ENCODE peak calls at places on chromosomes 2 and 18, in four cellular contexts. One of them, this sample, is unnamed.

GRCh38 chr2:24354382-24354781 is 6.0 kb downstream of the ITSN2 start:
- DNase-seq in WTC11: no peak
- DNase-seq in cardiac fibroblast: no peak
- DNase-seq in IMR-90: no peak
- DNase-seq in this sample: no peak

GRCh38 chr18:57834616-57835015 is 31.5 kb upstream of the ATP8B1 start:
- DNase-seq in WTC11: no peak
- DNase-seq in cardiac fibroblast: no peak
- DNase-seq in IMR-90: no peak
- DNase-seq in this sample: no peak

GRCh38 chr2:97970300-97971060 is 25.3 kb downstream of the TMEM131 start:
- DNase-seq in WTC11: no peak
- DNase-seq in cardiac fibroblast: no peak
- DNase-seq in IMR-90: no peak
- DNase-seq in this sample: no peak

GRCh38 chr2:18898271-18898670 is 308.9 kb upstream of the NT5C1B start:
- DNase-seq in WTC11: no peak
- DNase-seq in cardiac fibroblast: no peak
- DNase-seq in IMR-90: no peak
- DNase-seq in this sample: no peak

GRCh38 chr2:102111823-102112222 is 30.7 kb upstream of the IL1R1 start:
- DNase-seq in WTC11: no peak
- DNase-seq in cardiac fibroblast: peak; percentile 29
- DNase-seq in IMR-90: no peak
- DNase-seq in this sample: no peak

GRCh38 chr2:203427061-203427460 is 98.9 kb downstream of the ABI2 start:
- DNase-seq in WTC11: no peak
- DNase-seq in cardiac fibroblast: peak; percentile 51
- DNase-seq in IMR-90: peak; percentile 49
- DNase-seq in this sample: peak; percentile 86

GRCh38 chr2:74577448-74577847 is 22.9 kb downstream of the DOK1 start:
- DNase-seq in WTC11: no peak
- DNase-seq in cardiac fibroblast: peak; percentile 65
- DNase-seq in IMR-90: peak; percentile 64
- DNase-seq in this sample: no peak

GRCh38 chr2:113124181-113124961 is 3.0 kb upstream of the IL1RN start:
- DNase-seq in WTC11: no peak
- DNase-seq in cardiac fibroblast: peak; percentile 31
- DNase-seq in IMR-90: peak; percentile 17
- DNase-seq in this sample: peak; percentile 61

GRCh38 chr2:1743396-1744150 is 742 bp downstream of the PXDN start:
- DNase-seq in WTC11: peak; percentile 70
- DNase-seq in cardiac fibroblast: peak; percentile 77
- DNase-seq in IMR-90: peak; percentile 56
- DNase-seq in this sample: peak; percentile 15

GRCh38 chr18:12028674-12029073 is 47.4 kb downstream of the IMPA2 start:
- DNase-seq in WTC11: no peak
- DNase-seq in cardiac fibroblast: no peak
- DNase-seq in IMR-90: no peak
- DNase-seq in this sample: no peak

GRCh38 chr2:39608212-39608575 is 57.5 kb upstream of the TMEM178A start:
- DNase-seq in WTC11: no peak
- DNase-seq in cardiac fibroblast: no peak
- DNase-seq in IMR-90: no peak
- DNase-seq in this sample: no peak

GRCh38 chr2:128249555-128249954 is 69.1 kb downstream of the HS6ST1 start:
- DNase-seq in WTC11: no peak
- DNase-seq in cardiac fibroblast: no peak
- DNase-seq in IMR-90: no peak
- DNase-seq in this sample: no peak

GRCh38 chr2:111066062-111066593 is 54.6 kb upstream of the BCL2L11 start:
- DNase-seq in WTC11: no peak
- DNase-seq in cardiac fibroblast: no peak
- DNase-seq in IMR-90: no peak
- DNase-seq in this sample: no peak

GRCh38 chr18:13222371-13223281 is 4.1 kb downstream of the LDLRAD4 start:
- DNase-seq in WTC11: no peak
- DNase-seq in cardiac fibroblast: peak; percentile 28
- DNase-seq in IMR-90: peak; percentile 37
- DNase-seq in this sample: no peak

GRCh38 chr18:64219511-64219910 is 70.6 kb upstream of the LINC00305 start:
- DNase-seq in WTC11: no peak
- DNase-seq in cardiac fibroblast: no peak
- DNase-seq in IMR-90: no peak
- DNase-seq in this sample: no peak

DNA sequence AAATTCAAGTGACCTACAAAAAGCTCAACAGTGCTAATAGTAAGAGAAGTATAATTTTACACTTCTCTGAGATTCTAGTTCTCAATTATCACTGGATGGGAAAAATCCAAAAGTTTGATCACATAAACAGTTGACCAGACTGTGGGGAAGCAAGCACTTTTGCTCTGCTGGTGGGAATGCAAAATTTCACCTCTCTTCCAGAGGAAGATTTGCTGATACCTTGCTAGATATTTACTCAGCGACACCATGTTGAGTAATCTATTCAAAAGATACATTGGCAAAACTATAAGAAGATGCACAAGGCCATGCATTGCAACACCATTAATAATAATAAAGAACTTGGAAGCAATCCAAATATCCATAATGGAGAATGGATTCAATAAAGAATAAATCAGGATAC is 204.4 kb downstream of the MREG start:
- DNase-seq in WTC11: no peak
- DNase-seq in cardiac fibroblast: no peak
- DNase-seq in IMR-90: no peak
- DNase-seq in this sample: no peak
- TF ChIP-seq CTCF in WTC11: no peak
- TF ChIP-seq CTCF in cardiac fibroblast: peak; percentile 55
- TF ChIP-seq CTCF in IMR-90: peak; percentile 22
- TF ChIP-seq CTCF in this sample: peak; percentile 52

GRCh38 chr2:26471766-26472706 is 5.9 kb downstream of the OTOF start:
- DNase-seq in WTC11: no peak
- DNase-seq in cardiac fibroblast: no peak
- DNase-seq in IMR-90: no peak
- DNase-seq in this sample: no peak

GRCh38 chr2:26472821-26473655 is 4.9 kb downstream of the OTOF start:
- DNase-seq in WTC11: no peak
- DNase-seq in cardiac fibroblast: no peak
- DNase-seq in IMR-90: no peak
- DNase-seq in this sample: no peak

GRCh38 chr2:26469955-26470354 is 8.0 kb downstream of the OTOF start:
- DNase-seq in WTC11: no peak
- DNase-seq in cardiac fibroblast: no peak
- DNase-seq in IMR-90: no peak
- DNase-seq in this sample: no peak

GRCh38 chr2:26470601-26471260 is 7.2 kb downstream of the OTOF start:
- DNase-seq in WTC11: no peak
- DNase-seq in cardiac fibroblast: no peak
- DNase-seq in IMR-90: no peak
- DNase-seq in this sample: no peak

DNA sequence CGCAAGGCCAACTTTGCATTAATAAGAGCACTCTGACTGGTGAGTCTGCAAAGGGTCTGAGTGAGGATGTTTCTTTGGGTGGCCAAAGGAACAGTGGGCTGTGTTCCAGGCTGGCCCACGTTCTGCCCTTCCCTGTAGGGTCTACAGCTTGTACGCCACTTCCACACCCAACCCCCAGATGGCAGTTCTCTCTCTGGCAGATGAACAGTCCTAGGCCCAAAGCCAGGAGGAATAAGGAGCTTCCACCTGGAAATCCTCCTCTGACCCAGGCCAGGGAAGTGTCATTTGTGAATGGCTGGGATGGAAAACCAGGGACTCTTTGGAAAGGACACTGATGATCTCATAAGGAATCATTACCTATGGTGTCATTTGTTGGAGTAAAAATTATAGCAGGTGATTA is 6.6 kb downstream of the OTOF start:
- DNase-seq in WTC11: no peak
- DNase-seq in cardiac fibroblast: no peak
- DNase-seq in IMR-90: no peak
- DNase-seq in this sample: no peak
- TF ChIP-seq CTCF in WTC11: no peak
- TF ChIP-seq CTCF in cardiac fibroblast: no peak
- TF ChIP-seq CTCF in IMR-90: no peak
- TF ChIP-seq CTCF in this sample: no peak

GRCh38 chr2:16658082-16658481 is 7.6 kb downstream of the CYRIA start:
- DNase-seq in WTC11: no peak
- DNase-seq in cardiac fibroblast: no peak
- DNase-seq in IMR-90: no peak
- DNase-seq in this sample: no peak
- TF ChIP-seq CTCF in WTC11: no peak
- TF ChIP-seq CTCF in cardiac fibroblast: no peak
- TF ChIP-seq CTCF in IMR-90: no peak
- TF ChIP-seq CTCF in this sample: no peak

DNA sequence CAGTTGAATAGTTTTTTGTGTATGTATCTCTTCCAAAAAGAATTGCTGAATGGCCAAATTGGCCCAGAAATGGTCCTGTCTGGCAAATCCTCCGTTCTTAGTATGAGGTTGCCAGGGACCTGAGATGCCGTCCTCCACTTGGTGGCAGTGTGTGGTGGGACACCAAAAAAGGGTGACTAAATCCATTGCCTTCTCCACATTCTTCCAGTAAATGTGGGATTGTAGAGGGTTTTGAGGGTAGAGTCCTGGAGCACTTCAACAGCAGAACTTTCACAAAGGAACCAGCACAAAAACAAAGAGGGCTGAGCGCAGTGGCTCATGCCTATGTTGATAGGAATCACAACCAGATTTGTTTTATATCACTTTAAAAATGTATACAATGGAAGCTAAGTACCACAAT is 199.9 kb downstream of the BCL2 start:
- DNase-seq in WTC11: peak; percentile 51
- DNase-seq in cardiac fibroblast: peak; percentile 42
- DNase-seq in IMR-90: peak; percentile 8
- DNase-seq in this sample: peak; percentile 4
- TF ChIP-seq CTCF in WTC11: no peak
- TF ChIP-seq CTCF in cardiac fibroblast: peak; percentile 37
- TF ChIP-seq CTCF in IMR-90: peak; percentile 34
- TF ChIP-seq CTCF in this sample: peak; percentile 68

GRCh38 chr18:31206787-31207381 is 44.2 kb upstream of the DSC1 start:
- DNase-seq in WTC11: peak; percentile 46
- DNase-seq in cardiac fibroblast: peak; percentile 5
- DNase-seq in IMR-90: peak; percentile 23
- DNase-seq in this sample: no peak
- TF ChIP-seq CTCF in WTC11: no peak
- TF ChIP-seq CTCF in cardiac fibroblast: no peak
- TF ChIP-seq CTCF in IMR-90: no peak
- TF ChIP-seq CTCF in this sample: no peak

GRCh38 chr2:20451346-20451745 is 4.5 kb downstream of the RHOB start:
- DNase-seq in WTC11: no peak
- DNase-seq in cardiac fibroblast: peak; percentile 86
- DNase-seq in IMR-90: peak; percentile 41
- DNase-seq in this sample: peak; percentile 40

GRCh38 chr2:20454036-20454981 is 7.4 kb downstream of the RHOB start:
- DNase-seq in WTC11: no peak
- DNase-seq in cardiac fibroblast: no peak
- DNase-seq in IMR-90: no peak
- DNase-seq in this sample: no peak

GRCh38 chr2:20451761-20452499 is 5.1 kb downstream of the RHOB start:
- DNase-seq in WTC11: no peak
- DNase-seq in cardiac fibroblast: no peak
- DNase-seq in IMR-90: no peak
- DNase-seq in this sample: no peak

GRCh38 chr2:20453087-20453486 is 6.2 kb downstream of the RHOB start:
- DNase-seq in WTC11: no peak
- DNase-seq in cardiac fibroblast: no peak
- DNase-seq in IMR-90: no peak
- DNase-seq in this sample: no peak

DNA sequence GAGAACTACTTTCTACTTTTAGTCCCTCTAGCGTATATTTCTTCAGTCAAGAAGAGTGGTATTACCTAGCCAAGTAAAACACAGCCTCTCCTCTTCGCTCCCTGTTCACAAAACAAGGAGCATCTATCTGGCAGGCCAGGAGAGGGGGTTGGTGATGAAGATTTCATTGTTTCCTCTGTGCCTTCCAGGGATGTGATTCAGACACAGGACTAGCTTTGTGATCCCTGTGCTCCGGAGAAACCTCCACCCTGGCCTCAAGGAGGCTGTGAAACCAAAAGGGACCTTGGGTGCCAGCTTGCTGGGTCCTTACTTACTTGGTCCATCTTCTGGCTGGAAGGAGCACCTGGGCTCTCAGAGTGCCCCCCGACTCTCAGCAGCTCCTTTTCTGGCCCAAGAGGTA is 5.7 kb downstream of the RHOB start:
- DNase-seq in WTC11: no peak
- DNase-seq in cardiac fibroblast: peak; percentile 62
- DNase-seq in IMR-90: peak; percentile 39
- DNase-seq in this sample: no peak
- TF ChIP-seq CTCF in WTC11: no peak
- TF ChIP-seq CTCF in cardiac fibroblast: peak; percentile 43
- TF ChIP-seq CTCF in IMR-90: peak; percentile 24
- TF ChIP-seq CTCF in this sample: peak; percentile 40

GRCh38 chr2:36459725-36460137 is 104.2 kb downstream of the CRIM1 start:
- DNase-seq in WTC11: peak; percentile 46
- DNase-seq in cardiac fibroblast: peak; percentile 72
- DNase-seq in IMR-90: peak; percentile 63
- DNase-seq in this sample: no peak
- TF ChIP-seq CTCF in WTC11: no peak
- TF ChIP-seq CTCF in cardiac fibroblast: peak; percentile 40
- TF ChIP-seq CTCF in IMR-90: peak; percentile 51
- TF ChIP-seq CTCF in this sample: peak; percentile 72

GRCh38 chr2:135876066-135876711 is at the start of gene MCM6:
- DNase-seq in WTC11: peak; percentile 98
- DNase-seq in cardiac fibroblast: peak; percentile 100
- DNase-seq in IMR-90: peak; percentile 99
- DNase-seq in this sample: peak; percentile 99
- TF ChIP-seq CTCF in WTC11: no peak
- TF ChIP-seq CTCF in cardiac fibroblast: no peak
- TF ChIP-seq CTCF in IMR-90: no peak
- TF ChIP-seq CTCF in this sample: peak; percentile 33

GRCh38 chr18:45621068-45621511 is 5.8 kb downstream of the SLC14A2 start:
- DNase-seq in WTC11: peak; percentile 47
- DNase-seq in cardiac fibroblast: peak; percentile 58
- DNase-seq in IMR-90: peak; percentile 44
- DNase-seq in this sample: no peak
- TF ChIP-seq CTCF in WTC11: peak; percentile 85
- TF ChIP-seq CTCF in cardiac fibroblast: peak; percentile 96
- TF ChIP-seq CTCF in IMR-90: peak; percentile 83
- TF ChIP-seq CTCF in this sample: peak; percentile 93

This sample was measured in HFFc6.